ENCODE peak calls at places on chromosomes 12 and 14, in four cellular contexts. M, S, U and I are unnamed samples.

GRCh38 chr12:65156366-65156831 is 13.0 kb upstream of the LEMD3 start:
- DNase-seq in M (no peak), S (no peak), U (no peak), I (no peak)

GRCh38 chr12:112606611-112607366 is 184.8 kb upstream of the RPH3A start:
- DNase-seq in M (no peak), S (no peak), U (no peak), I (no peak)

GRCh38 chr14:97824218-97824617 is 1027.0 kb downstream of the VRK1 start:
- DNase-seq in M (no peak), S (no peak), U (no peak), I (no peak)

GRCh38 chr14:65237956-65238355 is 135.6 kb upstream of the MAX start:
- DNase-seq in M (no peak), S (no peak), U (peak), I (peak)

GRCh38 chr12:52628111-52628507 is 9.8 kb upstream of the KRT73 start:
- DNase-seq in M (no peak), S (no peak), U (no peak), I (no peak)

GRCh38 chr12:39081910-39082309 is 176.5 kb upstream of the CPNE8 start:
- DNase-seq in M (no peak), S (no peak), U (no peak), I (no peak)

GRCh38 chr14:95137804-95138167 is 19.5 kb downstream of the DICER1 start:
- DNase-seq in M (peak), S (no peak), U (no peak), I (no peak)

GRCh38 chr14:39267592-39268112 is 33.9 kb downstream of the MIA2 start:
- DNase-seq in M (no peak), S (peak), U (no peak), I (no peak)

GRCh38 chr14:101497910-101498860 is 63.1 kb upstream of the DIO3 start:
- DNase-seq in M (no peak), S (no peak), U (no peak), I (no peak)

GRCh38 chr12:88994537-88994936 is 357.8 kb downstream of the DUSP6 start:
- DNase-seq in M (no peak), S (no peak), U (no peak), I (no peak)

GRCh38 chr12:89245090-89245489 is 107.2 kb downstream of the DUSP6 start:
- DNase-seq in M (peak), S (no peak), U (no peak), I (no peak)

GRCh38 chr12:26621932-26622331 is 211.1 kb downstream of the ITPR2 start:
- DNase-seq in M (no peak), S (no peak), U (no peak), I (no peak)

GRCh38 chr12:95859947-95860850 is 1.4 kb downstream of the SNRPF start:
- DNase-seq in M (no peak), S (no peak), U (no peak), I (no peak)